ENCODE peak calls at places on chromosomes 13 and 19, in seven cellular contexts. U is fibroblast of mammary gland, F is mucosa of gallbladder, G is GM23338, L is NB4, C is LHCN-M2, D is cardiac fibroblast. J is an unnamed sample.

GRCh38 chr13:41257535-41257934 is 5.8 kb downstream of the MTRF1 start:
- DNase-seq in U (no peak), F (no peak), L (no peak), C (no peak), G (no peak), D (no peak), J (no peak)

GRCh38 chr19:19171821-19172532 is 1.9 kb upstream of the MEF2B start:
- DNase-seq in C (peak; percentile 34), D (peak; percentile 46), L (peak; percentile 74), U (peak; percentile 42), F (no peak), G (peak; percentile 61), J (peak; percentile 56)

GRCh38 chr13:99605417-99606321 is 104.4 kb downstream of the TM9SF2 start:
- DNase-seq in U (peak; percentile 14), F (peak; percentile 69), C (peak; percentile 79), G (peak; percentile 75), L (peak; percentile 69), D (no peak), J (no peak)

GRCh38 chr13:87677334-87678234 is 6.4 kb downstream of the SLITRK5 start:
- DNase-seq in F (no peak), G (peak; percentile 72), L (no peak), D (no peak), C (no peak), U (no peak), J (no peak)

GRCh38 chr19:2237051-2237868 is 636 bp downstream of the SF3A2 start:
- DNase-seq in D (no peak), U (no peak), C (no peak), G (no peak), F (no peak), L (no peak), J (no peak)

GRCh38 chr13:44649118-44649455 is 73.0 kb upstream of the TSC22D1 start:
- DNase-seq in F (no peak), C (no peak), L (no peak), U (no peak), D (no peak), G (peak; percentile 75), J (no peak)

GRCh38 chr13:96994030-96994848 is at the start of gene OXGR1:
- DNase-seq in G (peak; percentile 46), U (no peak), L (no peak), F (no peak), D (no peak), C (no peak), J (no peak)

GRCh38 chr19:19271828-19272599 is 1.1 kb downstream of the TM6SF2 start:
- DNase-seq in F (no peak), C (no peak), D (no peak), G (no peak), L (no peak), U (no peak), J (no peak)

GRCh38 chr19:11767633-11768133 is 883 bp downstream of the ZNF441 start:
- DNase-seq in D (peak; percentile 46), L (peak; percentile 53), G (peak; percentile 19), F (peak; percentile 65), U (peak; percentile 33), C (peak; percentile 43), J (peak; percentile 42)

GRCh38 chr13:51122868-51123267 is 11.8 kb upstream of the C13orf42 start:
- DNase-seq in U (peak; percentile 30), D (no peak), G (no peak), L (peak; percentile 48), C (no peak), F (no peak), J (no peak)

GRCh38 chr13:95603887-95604533 is 40.5 kb downstream of the DZIP1 start:
- DNase-seq in F (peak; percentile 73), D (peak; percentile 86), U (peak; percentile 59), G (no peak), C (peak; percentile 42), L (peak; percentile 45), J (peak; percentile 68)

GRCh38 chr19:13843104-13843921 is 33.6 kb upstream of the NANOS3 start:
- DNase-seq in D (peak; percentile 65), C (no peak), U (no peak), L (no peak), F (no peak), G (peak; percentile 76), J (peak; percentile 71)

GRCh38 chr19:29751932-29752331 is 36.9 kb upstream of the C19orf12 start:
- DNase-seq in L (no peak), F (no peak), D (no peak), G (no peak), U (no peak), C (no peak), J (no peak)

GRCh38 chr19:50311723-50312635 is 17.2 kb downstream of the KCNC3 start:
- DNase-seq in L (peak; percentile 25), U (no peak), D (no peak), F (no peak), G (peak; percentile 96), C (no peak), J (no peak)

GRCh38 chr19:19475845-19476828 is 39.2 kb downstream of the TSSK6 start:
- DNase-seq in C (peak; percentile 43), F (no peak), L (no peak), U (no peak), G (peak; percentile 82), D (peak; percentile 48), J (peak; percentile 53)

GRCh38 chr13:24254151-24254810 is 55.1 kb upstream of the C1QTNF9 start:
- DNase-seq in D (peak; percentile 77), U (peak; percentile 91), F (no peak), C (no peak), L (peak; percentile 98), G (no peak), J (no peak)

GRCh38 chr13:68076046-68076445 is 845.9 kb upstream of the PCDH9 start:
- DNase-seq in G (no peak), D (no peak), L (no peak), C (no peak), F (no peak), U (no peak), J (no peak)

GRCh38 chr13:36211567-36211966 is 2.8 kb downstream of the SOHLH2 start:
- DNase-seq in L (no peak), D (no peak), G (no peak), C (no peak), F (no peak), U (no peak), J (no peak)

GRCh38 chr19:50557009-50557613 is 11.1 kb downstream of the LRRC4B start:
- DNase-seq in G (peak; percentile 60), U (no peak), L (no peak), C (no peak), D (no peak), F (no peak), J (no peak)

GRCh38 chr13:109743706-109744453 is 42.5 kb downstream of the IRS2 start:
- DNase-seq in G (no peak), D (peak; percentile 71), L (peak; percentile 89), U (peak; percentile 63), F (no peak), C (peak; percentile 50), J (peak; percentile 78)